ENCODE peak calls at places on chromosomes 6 and 20, in five cellular contexts. M is H9, H is neuronal stem cell, Z is IMR-90, B is mesenchymal stem cell. K is an unnamed sample.

GRCh38 chr6:20789162-20789561 is 254.9 kb downstream of the CDKAL1 start:
- DNase-seq in B (peak), Z (peak), H (no peak), M (no peak), K (peak)

GRCh38 chr6:129686941-129687627 is 22.9 kb downstream of the ARHGAP18 start:
- DNase-seq in H (no peak), B (peak), M (no peak), Z (peak), K (no peak)

GRCh38 chr20:36919715-36920333 is 31.7 kb downstream of the SAMHD1 start:
- DNase-seq in M (no peak), H (peak), Z (peak), B (peak), K (peak)

GRCh38 chr6:98921038-98921437 is 26.7 kb downstream of the FBXL4 start:
- DNase-seq in H (no peak), B (no peak), Z (peak), M (no peak), K (no peak)

GRCh38 chr6:56214304-56215101 is 32.9 kb downstream of the COL21A1 start:
- DNase-seq in M (no peak), B (no peak), Z (no peak), H (no peak), K (no peak)

GRCh38 chr20:48286571-48287551 is 501.6 kb upstream of the SULF2 start:
- DNase-seq in B (no peak), M (no peak), Z (no peak), H (no peak), K (no peak)

GRCh38 chr20:50666709-50667310 is 24.5 kb downstream of the RIPOR3 start:
- DNase-seq in B (no peak), M (no peak), H (no peak), Z (no peak), K (no peak)

GRCh38 chr6:138864343-138864890 is 68.5 kb downstream of the ECT2L start:
- DNase-seq in Z (peak), B (no peak), H (no peak), M (no peak), K (no peak)

GRCh38 chr20:62161347-62161746 is 17.8 kb downstream of the SS18L1 start:
- DNase-seq in M (no peak), H (no peak), Z (peak), B (no peak), K (no peak)

GRCh38 chr6:64713175-64713574 is 993.9 kb downstream of the EYS start:
- DNase-seq in Z (no peak), B (no peak), M (no peak), H (peak), K (peak)

GRCh38 chr6:106586815-106587214 is 42.5 kb downstream of the RTN4IP1 start:
- DNase-seq in M (no peak), H (no peak), Z (peak), B (no peak), K (no peak)

GRCh38 chr20:32285621-32286334 is 8.3 kb downstream of the KIF3B start:
- DNase-seq in M (no peak), Z (peak), H (no peak), B (peak), K (no peak)

GRCh38 chr6:36949636-36950035 is 4.9 kb upstream of the PI16 start:
- DNase-seq in H (no peak), B (peak), M (no peak), Z (peak), K (no peak)

GRCh38 chr20:64057628-64058498 is 5.1 kb upstream of the TCEA2 start:
- DNase-seq in B (peak), H (no peak), M (peak), Z (peak), K (peak)

DNA sequence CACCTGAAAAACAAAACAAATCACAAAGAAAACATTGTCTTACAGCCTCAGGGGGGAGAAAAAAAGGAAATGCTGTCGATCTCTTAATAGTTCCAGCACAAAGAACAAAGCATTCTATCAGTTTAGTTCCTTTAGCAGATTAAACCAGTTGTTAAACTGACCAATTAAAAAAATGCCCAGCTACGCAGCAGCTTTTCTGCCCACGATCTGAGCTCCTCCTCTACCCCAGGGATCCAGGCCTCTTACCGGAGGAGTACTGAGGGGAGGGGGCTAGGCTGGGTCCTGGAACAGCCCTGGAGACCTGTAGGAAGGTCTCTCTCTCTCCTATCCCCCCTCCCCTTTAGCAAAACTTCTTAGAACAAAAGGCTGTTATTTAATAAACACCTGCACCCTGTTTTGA is 13.4 kb downstream of the PTK7 start:
- DNase-seq in B (no peak), Z (no peak), M (no peak), H (no peak), K (peak)
- H2BK15ac ChIP-seq in B (peak), Z (no peak), M (no peak), H (no peak), K (no peak)

DNA sequence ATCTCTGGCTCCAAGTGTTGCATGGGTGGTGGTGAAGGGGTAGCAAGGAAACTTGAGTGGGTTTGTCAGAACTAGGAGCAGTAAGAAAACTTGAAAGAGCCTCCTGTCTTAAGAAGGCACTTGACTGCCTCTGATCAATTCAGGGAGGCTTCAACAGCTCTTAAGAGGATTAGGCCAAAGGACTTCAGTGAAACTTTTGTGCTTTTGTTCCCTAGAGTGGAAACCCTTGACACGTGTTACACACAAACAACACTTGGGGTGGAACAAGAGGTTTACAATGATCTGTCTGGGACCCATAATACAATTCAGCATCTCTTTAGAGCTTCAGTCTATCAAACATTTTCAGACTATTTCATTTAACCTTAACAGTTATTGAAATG is 80.1 kb upstream of the ARMC2 start:
- DNase-seq in M (no peak), H (peak), B (no peak), Z (no peak), K (no peak)
- H2BK5ac ChIP-seq in M (no peak), H (no peak), B (no peak), Z (no peak), K (no peak)

GRCh38 chr20:25481235-25481917 is 73.9 kb downstream of the GINS1 start:
- DNase-seq in M (no peak), Z (no peak), H (no peak), B (peak), K (peak)
- H4K8ac ChIP-seq in M (no peak), Z (no peak), H (no peak), B (no peak), K (no peak)

GRCh38 chr6:40419881-40420705 is 167.1 kb downstream of the LRFN2 start:
- DNase-seq in Z (no peak), H (no peak), B (no peak), M (no peak), K (no peak)

GRCh38 chr6:40413231-40413755 is 173.9 kb downstream of the LRFN2 start:
- DNase-seq in Z (no peak), M (no peak), B (peak), H (no peak), K (no peak)

GRCh38 chr6:40419377-40419776 is 167.8 kb downstream of the LRFN2 start:
- DNase-seq in H (no peak), B (no peak), M (peak), Z (no peak), K (no peak)

GRCh38 chr6:40414617-40415016 is 172.5 kb downstream of the LRFN2 start:
- DNase-seq in Z (no peak), M (no peak), B (no peak), H (no peak), K (no peak)

DNA sequence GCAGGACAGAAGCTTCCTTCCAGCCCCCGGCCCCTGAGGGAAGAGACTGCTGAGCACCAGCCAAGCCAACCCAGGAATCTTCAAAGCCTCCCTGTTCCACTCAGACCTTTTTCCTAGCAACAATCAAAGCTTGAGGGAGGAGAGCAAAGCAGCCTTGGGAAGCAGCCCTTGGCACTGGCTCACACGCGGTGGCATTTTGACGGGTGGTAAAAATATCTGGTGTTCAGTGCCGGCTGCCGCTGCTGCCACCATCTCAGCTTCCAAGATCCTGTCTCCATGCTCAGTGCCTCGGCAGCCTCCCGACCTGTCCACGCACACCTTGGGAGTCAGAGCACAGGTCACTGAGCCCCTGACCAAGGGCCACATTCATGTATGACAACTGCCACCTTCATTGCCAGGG is 170.1 kb downstream of the LRFN2 start:
- DNase-seq in H (no peak), Z (no peak), M (no peak), B (no peak), K (no peak)
- H2BK15ac ChIP-seq in H (no peak), Z (no peak), M (no peak), B (no peak), K (no peak)

GRCh38 chr6:148251286-148251685 is 91.4 kb upstream of the SASH1 start:
- DNase-seq in M (no peak), B (peak), Z (peak), H (peak), K (peak)

GRCh38 chr6:148251891-148252290 is 90.7 kb upstream of the SASH1 start:
- DNase-seq in M (no peak), Z (peak), B (peak), H (no peak), K (no peak)

GRCh38 chr6:148242180-148242579 is 100.5 kb upstream of the SASH1 start:
- DNase-seq in M (no peak), B (no peak), H (no peak), Z (no peak), K (peak)

GRCh38 chr6:148249160-148249559 is 93.5 kb upstream of the SASH1 start:
- DNase-seq in B (no peak), M (no peak), H (no peak), Z (no peak), K (no peak)

DNA sequence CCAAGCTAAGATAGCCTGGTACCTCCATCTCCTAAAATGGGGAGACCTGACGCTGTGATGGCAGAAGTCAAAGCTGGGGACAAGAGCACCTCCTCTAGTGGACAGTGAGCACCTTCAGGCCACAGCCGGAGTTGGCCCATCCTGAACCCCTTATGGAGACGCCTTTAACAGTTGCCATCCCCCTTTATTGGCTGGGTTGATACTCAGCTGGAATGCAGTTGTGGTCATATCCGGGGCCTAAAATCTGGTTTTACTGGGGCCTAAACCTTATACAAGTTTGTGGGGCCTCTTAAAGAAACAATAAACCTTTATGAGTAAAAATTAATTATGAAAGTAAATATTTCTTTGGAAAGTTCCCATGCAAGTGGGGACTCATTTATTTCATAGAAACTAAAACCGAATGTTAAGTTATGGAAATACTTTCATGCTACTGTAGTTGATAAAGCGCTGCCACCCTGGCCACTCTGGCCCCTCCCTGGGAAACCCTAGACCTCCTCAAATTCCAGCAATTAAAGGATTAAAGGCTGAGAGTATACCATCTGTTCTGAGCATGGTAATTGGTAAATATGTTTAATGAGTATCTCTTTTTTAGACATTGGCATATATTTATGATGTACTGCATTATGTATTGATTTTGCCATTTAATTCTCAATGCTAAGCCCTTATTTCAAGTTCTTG is 95.1 kb upstream of the SASH1 start:
- DNase-seq in B (no peak), M (no peak), Z (no peak), H (no peak), K (no peak)
- H2BK5ac ChIP-seq in B (no peak), M (no peak), Z (no peak), H (no peak), K (no peak)